ENCODE peak calls at places on chromosomes 11 and 22, in eight cellular contexts. E is spleen, Q is upper lobe of left lung, C is lower leg skin, M is H1, X is NB4, Y is breast epithelium, V is vagina. T is an unnamed sample.

GRCh38 chr11:83035070-83035854 is 36.4 kb downstream of the RAB30 start:
- DNase-seq in E (no peak), Q (no peak), C (peak; percentile 46), M (no peak), X (peak; percentile 39), Y (no peak), V (no peak), T (no peak)

GRCh38 chr11:127620660-127621059 is 620.1 kb upstream of the KIRREL3 start:
- DNase-seq in E (no peak), Q (no peak), C (no peak), M (no peak), X (peak; percentile 6), Y (no peak), V (no peak), T (no peak)

GRCh38 chr22:43263645-43264514 is 76.9 kb upstream of the TTLL12 start:
- DNase-seq in E (peak; percentile 88), Q (no peak), C (peak; percentile 51), M (no peak), X (peak; percentile 96), Y (no peak), V (no peak), T (peak; percentile 37)

GRCh38 chr22:26457661-26458272 is 25.8 kb downstream of the HPS4 start:
- DNase-seq in E (no peak), Q (peak; percentile 75), C (no peak), M (no peak), X (no peak), Y (no peak), V (no peak), T (no peak)

GRCh38 chr11:129143335-129143734 is 48.8 kb downstream of the ARHGAP32 start:
- DNase-seq in E (no peak), Q (peak; percentile 15), C (peak; percentile 64), M (peak; percentile 17), X (peak; percentile 34), Y (no peak), V (no peak), T (no peak)

GRCh38 chr22:44497218-44497903 is 672 bp downstream of the RTL6 start:
- DNase-seq in E (peak; percentile 82), Q (no peak), C (no peak), M (no peak), X (peak; percentile 13), Y (no peak), V (no peak), T (peak; percentile 17)

GRCh38 chr11:83629775-83630174 is 343.6 kb upstream of the CCDC90B start:
- DNase-seq in E (no peak), Q (no peak), C (no peak), M (no peak), X (no peak), Y (no peak), V (no peak), T (no peak)

GRCh38 chr11:75303544-75304224 is 47.8 kb downstream of the ARRB1 start:
- DNase-seq in E (no peak), Q (no peak), C (no peak), M (no peak), X (no peak), Y (no peak), V (no peak), T (no peak)

GRCh38 chr11:132914600-132914999 is 617.7 kb downstream of the OPCML start:
- DNase-seq in E (no peak), Q (no peak), C (no peak), M (no peak), X (no peak), Y (no peak), V (no peak), T (no peak)

GRCh38 chr11:17010851-17011420 is 3.3 kb downstream of the PLEKHA7 start:
- DNase-seq in E (no peak), Q (no peak), C (no peak), M (no peak), X (no peak), Y (no peak), V (no peak), T (no peak)

GRCh38 chr22:21778705-21779363 is 43.2 kb upstream of the YPEL1 start:
- DNase-seq in E (no peak), Q (no peak), C (no peak), M (no peak), X (no peak), Y (no peak), V (no peak), T (no peak)

GRCh38 chr22:21042978-21043855 is 2.5 kb upstream of the LRRC74B start:
- DNase-seq in E (peak; percentile 22), Q (no peak), C (no peak), M (no peak), X (peak; percentile 50), Y (no peak), V (no peak), T (no peak)

GRCh38 chr11:15969281-15969680 is 387.1 kb downstream of the SOX6 start:
- DNase-seq in E (no peak), Q (no peak), C (peak; percentile 52), M (no peak), X (peak; percentile 78), Y (no peak), V (no peak), T (peak; percentile 60)

GRCh38 chr22:37410174-37411055 is 16.9 kb downstream of the ELFN2 start:
- DNase-seq in E (no peak), Q (peak; percentile 88), C (no peak), M (no peak), X (no peak), Y (no peak), V (no peak), T (no peak)

GRCh38 chr22:43313497-43314474 is 29.4 kb downstream of the SCUBE1 start:
- DNase-seq in E (peak; percentile 33), Q (no peak), C (peak; percentile 61), M (no peak), X (peak; percentile 66), Y (no peak), V (no peak), T (peak; percentile 40)

GRCh38 chr22:37553725-37554124 is 6.6 kb upstream of the CDC42EP1 start:
- DNase-seq in E (no peak), Q (no peak), C (no peak), M (no peak), X (no peak), Y (no peak), V (no peak), T (no peak)

GRCh38 chr11:120336641-120337132 is 474 bp downstream of the ARHGEF12 start:
- DNase-seq in E (no peak), Q (peak; percentile 92), C (peak; percentile 44), M (no peak), X (no peak), Y (no peak), V (no peak), T (no peak)

GRCh38 chr11:120334894-120335462 is 1.2 kb upstream of the ARHGEF12 start:
- DNase-seq in E (no peak), Q (no peak), C (peak; percentile 86), M (no peak), X (peak; percentile 73), Y (no peak), V (no peak), T (peak; percentile 61)

GRCh38 chr11:120337133-120337895 is 1.1 kb downstream of the ARHGEF12 start:
- DNase-seq in E (peak; percentile 78), Q (no peak), C (peak; percentile 44), M (no peak), X (no peak), Y (no peak), V (no peak), T (peak; percentile 52)

GRCh38 chr11:120335596-120335927 is 651 bp upstream of the ARHGEF12 start:
- DNase-seq in E (no peak), Q (peak; percentile 89), C (no peak), M (no peak), X (no peak), Y (no peak), V (no peak), T (peak; percentile 56)

DNA sequence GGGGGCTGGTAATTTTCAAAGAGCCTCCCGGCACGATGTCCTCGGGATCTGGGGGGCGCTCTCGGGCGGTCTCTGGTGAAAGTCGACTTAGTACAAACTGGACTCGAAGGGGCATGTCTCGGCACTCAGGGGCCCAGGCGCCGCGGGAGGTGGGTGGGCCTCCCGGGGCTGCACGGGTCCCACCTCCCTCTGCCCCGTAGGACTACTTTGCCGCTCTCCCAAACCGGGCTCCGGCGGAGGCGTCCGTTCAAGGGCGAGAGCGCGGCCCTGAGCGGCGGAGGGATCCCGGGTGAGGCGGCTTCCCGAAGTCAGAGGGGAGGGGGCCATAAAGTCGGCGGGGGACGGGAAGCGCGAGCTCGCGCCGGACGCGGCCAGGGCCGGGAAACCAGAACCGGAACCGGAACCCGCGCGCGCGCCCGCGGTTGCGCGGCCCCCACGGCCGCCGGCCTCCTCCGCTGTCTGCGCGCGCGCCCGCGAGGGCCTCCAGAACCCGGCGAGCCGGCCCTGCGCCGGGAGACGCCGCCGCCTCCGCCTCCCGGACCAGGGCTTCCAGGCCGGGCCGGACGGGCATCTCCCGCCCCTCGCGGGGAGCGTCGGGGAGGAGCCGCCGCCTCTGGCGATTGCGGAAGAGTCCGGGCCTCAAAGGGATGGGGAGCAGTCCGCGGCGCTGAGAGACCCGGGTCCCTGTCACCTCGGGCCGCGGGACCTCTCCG is at the start of gene ARHGEF12:
- DNase-seq in E (peak; percentile 96), Q (peak; percentile 99), C (peak; percentile 93), M (peak; percentile 82), X (no peak), Y (peak; percentile 95), V (no peak), T (peak; percentile 96)
- TF ChIP-seq POLR2A in E (no peak), Q (peak; percentile 68), C (no peak), M (no peak), X (no peak), Y (peak; percentile 72), V (peak; percentile 84), T (peak; percentile 75)

GRCh38 chr11:3195251-3196160 is 23.1 kb downstream of the MRGPRG start:
- DNase-seq in E (peak; percentile 65), Q (peak; percentile 56), C (no peak), M (no peak), X (peak; percentile 57), Y (peak; percentile 36), V (no peak), T (no peak)
- TF ChIP-seq CTCF in E (no peak), Q (peak; percentile 21), C (no peak), M (no peak), X (peak; percentile 35), Y (no peak), V (no peak), T (peak; percentile 18)

DNA sequence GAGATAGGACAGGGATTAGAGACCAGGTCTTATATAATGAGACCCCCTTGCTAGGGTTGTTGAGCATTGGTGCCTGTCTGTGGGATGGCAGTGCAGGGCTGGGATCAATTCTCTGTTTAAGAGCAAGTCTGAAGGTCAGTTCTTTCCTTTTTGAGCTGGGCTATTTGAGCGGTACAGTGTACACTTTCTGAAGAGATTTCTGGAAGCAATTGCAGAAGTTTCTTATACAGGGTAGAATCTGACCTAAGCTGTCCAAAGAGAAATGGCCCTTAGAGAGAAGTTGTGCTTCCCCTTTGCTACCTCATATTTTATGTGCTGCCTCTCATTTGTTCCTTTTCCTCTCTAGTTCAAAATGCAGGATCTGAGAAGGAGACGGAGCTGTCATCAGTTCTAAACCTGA is 35.8 kb downstream of the CSTPP1 start:
- DNase-seq in E (no peak), Q (no peak), C (no peak), M (no peak), X (no peak), Y (no peak), V (no peak), T (no peak)
- TF ChIP-seq POLR2A in E (no peak), Q (no peak), C (no peak), M (no peak), X (no peak), Y (no peak), V (no peak), T (no peak)

DNA sequence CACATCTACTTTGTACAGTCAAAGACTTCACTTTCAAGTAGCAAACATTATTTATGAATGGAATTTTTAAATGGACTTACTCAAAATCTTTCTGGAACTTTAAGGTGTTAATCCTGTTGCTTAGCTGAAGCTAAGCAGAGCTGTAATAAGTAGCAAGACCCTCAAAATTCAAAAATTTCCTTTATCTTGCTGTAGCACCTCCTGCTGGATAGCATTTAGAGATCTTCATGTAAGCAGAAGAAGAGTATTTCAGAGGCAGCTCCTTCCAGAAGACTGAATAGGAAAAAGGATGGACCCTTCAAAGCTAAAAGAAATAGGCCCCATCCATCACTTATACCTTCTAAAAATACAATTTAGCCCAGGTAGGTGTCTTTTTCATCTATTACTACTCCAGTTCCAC is 3.4 kb downstream of the PHF21A start:
- DNase-seq in E (no peak), Q (no peak), C (no peak), M (no peak), X (peak; percentile 57), Y (no peak), V (no peak), T (no peak)
- TF ChIP-seq CTCF in E (no peak), Q (no peak), C (no peak), M (no peak), X (peak; percentile 26), Y (no peak), V (no peak), T (no peak)